ENCODE peak calls at places on chromosomes 5 and 9, in four cellular contexts. A, K, T and B are unnamed samples.

GRCh38 chr9:14056235-14056930 is 257.6 kb downstream of the NFIB start:
- DNase-seq in A (no peak), T (no peak), K (no peak), B (no peak)

GRCh38 chr9:79663299-79663698 is 91.5 kb downstream of the TLE4 start:
- DNase-seq in T (no peak), A (no peak), K (no peak), B (no peak)

GRCh38 chr5:171598279-171599152 is 179.1 kb downstream of the FGF18 start:
- DNase-seq in K (no peak), T (no peak), A (no peak), B (no peak)

GRCh38 chr5:100706796-100707195 is 171.6 kb downstream of the FAM174A start:
- DNase-seq in T (no peak), A (peak), K (no peak), B (no peak)

GRCh38 chr5:89255845-89256463 is 373.0 kb upstream of the MEF2C start:
- DNase-seq in K (peak), A (no peak), T (no peak), B (no peak)

GRCh38 chr5:93929146-93929545 is 187.7 kb upstream of the POU5F2 start:
- DNase-seq in T (no peak), A (no peak), K (no peak), B (no peak)

GRCh38 chr9:34374905-34375552 is 1.7 kb downstream of the MYORG start:
- DNase-seq in K (no peak), A (peak), T (peak), B (no peak)

GRCh38 chr9:112176410-112177010 is 1.4 kb upstream of the SUSD1 start:
- DNase-seq in T (no peak), A (no peak), K (no peak), B (no peak)

GRCh38 chr9:94156549-94157407 is 72.5 kb downstream of the PTPDC1 start:
- DNase-seq in T (peak), K (no peak), A (no peak), B (peak)

GRCh38 chr9:99398241-99398640 is 176.2 kb downstream of the SEC61B start:
- DNase-seq in K (no peak), A (no peak), T (no peak), B (no peak)

GRCh38 chr5:172870807-172871431 is 36.9 kb downstream of the ERGIC1 start:
- DNase-seq in T (no peak), K (no peak), A (no peak), B (no peak)

GRCh38 chr5:149833116-149833827 is 103.2 kb downstream of the PPARGC1B start:
- DNase-seq in T (no peak), K (no peak), A (no peak), B (no peak)

GRCh38 chr9:33375238-33375840 is 27.0 kb downstream of the AQP7 start:
- DNase-seq in T (no peak), K (no peak), A (no peak), B (no peak)

GRCh38 chr5:38099205-38100144 is 158.9 kb upstream of the EGFLAM start:
- DNase-seq in A (no peak), T (no peak), K (no peak), B (no peak)

GRCh38 chr5:53469946-53470687 is 10.3 kb upstream of the FST start:
- DNase-seq in K (no peak), T (no peak), A (peak), B (peak)

GRCh38 chr5:134549714-134550113 is 24.2 kb downstream of the JADE2 start:
- DNase-seq in K (no peak), T (no peak), A (no peak), B (no peak)

GRCh38 chr9:16230731-16231130 is 639.7 kb downstream of the BNC2 start:
- DNase-seq in K (no peak), T (no peak), A (no peak), B (no peak)

GRCh38 chr9:113602126-113603119 is 138.9 kb downstream of the RGS3 start:
- DNase-seq in K (no peak), T (peak), A (peak), B (no peak)

GRCh38 chr5:42842860-42843641 is 31.4 kb upstream of the SELENOP start:
- DNase-seq in T (no peak), A (no peak), K (peak), B (no peak)

GRCh38 chr5:38465045-38465444 is 91.4 kb downstream of the LIFR start:
- DNase-seq in K (no peak), T (no peak), A (no peak), B (no peak)

GRCh38 chr5:136028782-136029742 is at the start of gene TGFBI:
- DNase-seq in T (peak), A (peak), K (no peak), B (no peak)

GRCh38 chr5:14864181-14864812 is 7.3 kb downstream of the ANKH start:
- DNase-seq in T (no peak), A (no peak), K (no peak), B (no peak)

GRCh38 chr9:20083417-20083816 is 294.6 kb upstream of the SLC24A2 start:
- DNase-seq in K (no peak), T (no peak), A (no peak), B (no peak)

GRCh38 chr5:165497707-165498106 is 1992.3 kb downstream of the MAT2B start:
- DNase-seq in T (no peak), A (no peak), K (no peak), B (no peak)

GRCh38 chr9:35669331-35670145 is 4.2 kb upstream of the CA9 start:
- DNase-seq in T (peak), K (no peak), A (peak), B (no peak)

GRCh38 chr9:76646249-76646648 is 118.0 kb upstream of the PCA3 start:
- DNase-seq in K (no peak), T (no peak), A (no peak), B (no peak)

GRCh38 chr5:150751096-150751891 is 7.5 kb downstream of the DCTN4 start:
- DNase-seq in A (no peak), K (no peak), T (no peak), B (no peak)

GRCh38 chr9:94018628-94019027 is 63.5 kb upstream of the BARX1 start:
- DNase-seq in T (no peak), A (no peak), K (no peak), B (no peak)

GRCh38 chr5:1536298-1537165 is 12.8 kb upstream of the LPCAT1 start:
- DNase-seq in K (no peak), A (no peak), T (peak), B (no peak)

GRCh38 chr5:64532212-64532611 is 26.4 kb downstream of the RGS7BP start:
- DNase-seq in K (no peak), T (no peak), A (no peak), B (no peak)

DNA sequence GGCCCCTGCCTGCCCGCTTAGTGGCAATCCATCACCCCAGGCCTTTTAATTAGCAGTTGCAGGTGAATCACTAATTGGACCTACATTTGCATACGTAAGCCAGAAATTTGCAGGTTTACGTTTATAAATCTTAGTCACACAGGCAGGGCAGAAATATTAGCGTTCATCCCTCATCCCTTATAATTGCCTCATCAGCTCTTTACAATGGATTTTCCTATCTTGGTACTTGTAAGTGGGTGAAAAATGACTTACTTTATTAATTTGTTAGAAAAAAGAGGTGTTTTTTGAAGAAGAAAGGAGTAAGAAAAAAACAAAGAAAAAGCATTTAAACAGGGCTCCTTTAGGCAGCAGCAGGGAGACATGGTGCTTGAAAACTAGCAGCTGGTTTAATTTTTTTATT is 98.7 kb upstream of the RPS23 start:
- DNase-seq in A (no peak), T (no peak), K (no peak), B (no peak)
- TF ChIP-seq CTCF in A (no peak), T (no peak), K (no peak), B (no peak)

GRCh38 chr9:36862206-36863145 is 171.6 kb downstream of the PAX5 start:
- DNase-seq in K (no peak), T (peak), A (no peak), B (no peak)

GRCh38 chr9:36865731-36866635 is 168.1 kb downstream of the PAX5 start:
- DNase-seq in T (no peak), K (no peak), A (no peak), B (no peak)

GRCh38 chr9:36866840-36867239 is 167.2 kb downstream of the PAX5 start:
- DNase-seq in K (no peak), A (no peak), T (no peak), B (no peak)

GRCh38 chr9:36867241-36867640 is 166.8 kb downstream of the PAX5 start:
- DNase-seq in K (no peak), T (no peak), A (no peak), B (no peak)

DNA sequence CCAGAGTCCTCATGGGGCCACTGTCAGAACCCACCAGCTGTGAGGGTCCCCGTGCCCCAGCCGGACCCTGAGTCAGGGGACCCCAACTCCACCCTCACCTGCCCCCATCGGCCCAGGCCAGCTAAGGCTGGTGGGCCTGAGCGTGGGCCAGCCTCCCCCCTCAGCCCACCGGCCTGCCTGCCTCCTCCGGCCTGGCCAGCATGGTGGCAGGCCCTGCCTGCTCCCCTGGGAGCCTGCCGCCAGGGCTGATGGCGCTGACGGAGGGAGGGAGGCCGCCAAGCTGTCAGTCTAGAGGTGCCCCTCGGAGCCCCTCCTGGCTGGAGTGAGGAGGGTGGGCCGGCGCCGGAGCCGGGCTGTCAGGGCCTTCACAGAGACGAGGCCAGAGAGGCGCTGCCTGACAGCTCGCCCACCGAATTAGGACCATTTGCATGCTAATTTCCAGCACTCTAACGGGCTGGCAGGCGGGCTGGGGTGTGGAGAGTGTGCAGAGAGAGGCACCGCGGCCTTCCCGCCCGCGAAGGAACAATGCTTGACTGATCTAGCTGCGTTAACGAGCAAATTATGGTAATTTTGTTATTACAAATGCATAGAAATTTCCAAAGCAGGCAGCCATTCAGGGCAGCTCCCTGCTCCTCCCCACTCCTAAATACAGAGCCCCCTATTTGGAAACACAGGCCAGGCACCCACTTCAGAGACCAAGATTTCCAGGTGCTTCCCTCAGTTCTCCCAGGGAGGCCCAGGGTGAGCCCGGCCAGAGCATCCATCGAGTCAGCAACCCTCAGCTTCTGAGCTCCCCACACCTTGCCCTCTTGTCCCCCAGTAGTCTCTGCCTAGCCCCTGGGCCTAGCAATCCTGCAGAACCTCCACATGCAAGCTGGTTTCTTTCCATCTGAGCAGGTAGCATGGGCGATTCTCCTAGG is 169.3 kb downstream of the PAX5 start:
- DNase-seq in A (no peak), T (no peak), K (no peak), B (no peak)
- H3K4me3 ChIP-seq in A (no peak), T (no peak), K (no peak), B (no peak)

GRCh38 chr9:36855443-36856315 is 178.4 kb downstream of the PAX5 start:
- DNase-seq in T (no peak), A (no peak), K (no peak), B (no peak)
- TF ChIP-seq CTCF in T (no peak), A (peak), K (peak), B (peak)

DNA sequence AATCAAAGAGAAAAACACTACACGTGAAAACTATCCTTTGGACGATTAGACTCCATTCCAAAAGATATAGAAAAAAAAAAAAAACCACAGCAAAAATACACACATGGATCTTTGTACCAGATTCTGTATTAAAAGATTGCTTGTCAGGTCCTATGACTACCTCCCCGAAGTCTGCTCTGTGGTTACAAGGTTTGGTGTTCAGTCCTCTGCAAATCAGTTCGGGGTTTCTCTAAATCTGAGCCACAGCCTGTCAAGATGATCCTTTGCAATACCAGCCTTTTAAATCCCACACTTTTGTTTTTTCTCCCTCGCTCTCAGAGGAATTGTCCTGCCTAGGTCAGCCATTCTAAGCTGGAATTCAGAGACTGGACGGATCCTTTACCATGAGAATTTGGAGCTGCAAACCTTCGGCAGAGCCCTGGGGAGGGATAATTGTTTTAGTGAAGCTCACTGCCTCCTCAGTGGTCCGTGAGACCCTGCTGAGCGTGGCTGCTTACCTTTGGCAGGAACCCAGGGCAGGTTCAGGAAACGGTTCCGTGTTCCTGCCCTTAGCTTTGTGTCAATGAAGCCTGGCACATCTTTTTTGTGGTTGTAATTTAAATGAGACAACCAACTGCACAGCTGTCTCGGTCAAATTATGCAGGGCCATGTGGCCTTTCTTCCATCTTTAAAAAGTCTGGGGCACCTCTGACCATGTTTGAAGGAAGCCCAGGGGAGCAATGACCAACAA is 47.3 kb downstream of the EBF1 start:
- DNase-seq in K (no peak), T (no peak), A (no peak), B (no peak)
- H3K4me3 ChIP-seq in K (no peak), T (no peak), A (no peak), B (no peak)

GRCh38 chr9:123319541-123320339 is 36.3 kb upstream of the CRB2 start:
- DNase-seq in A (no peak), K (no peak), T (no peak), B (no peak)
- TF ChIP-seq CTCF in A (no peak), K (no peak), T (no peak), B (no peak)

GRCh38 chr9:137611623-137612609 is 6.4 kb downstream of the ARRDC1 start:
- DNase-seq in T (peak), K (no peak), A (peak), B (peak)
- H3K4me3 ChIP-seq in T (peak), K (no peak), A (peak), B (no peak)

GRCh38 chr5:139294372-139295165 is 1.0 kb downstream of the MATR3 start:
- DNase-seq in T (peak), A (peak), K (no peak), B (no peak)
- TF ChIP-seq CTCF in T (no peak), A (no peak), K (peak), B (peak)

GRCh38 chr5:126776499-126777256 is at the start of gene LMNB1:
- DNase-seq in A (peak), T (peak), K (peak), B (peak)

GRCh38 chr5:126780165-126780827 is 3.4 kb downstream of the LMNB1 start:
- DNase-seq in A (peak), T (peak), K (peak), B (peak)

GRCh38 chr5:126778675-126779403 is 1.9 kb downstream of the LMNB1 start:
- DNase-seq in T (no peak), A (no peak), K (no peak), B (no peak)

GRCh38 chr5:126777257-126777973 is 479 bp downstream of the LMNB1 start:
- DNase-seq in A (peak), T (peak), K (no peak), B (peak)

GRCh38 chr5:126777974-126778674 is 1.2 kb downstream of the LMNB1 start:
- DNase-seq in A (peak), T (peak), K (peak), B (peak)
- H3K4me3 ChIP-seq in A (peak), T (peak), K (peak), B (peak)